ENCODE peak calls at places on chromosomes 6 and 20, in ten cellular contexts. One of them, this sample, is unnamed.

GRCh38 chr6:40183902-40184301 is 249.6 kb upstream of the MOCS1 start:
- DNase-seq in IMR-90: no peak
- DNase-seq in sigmoid colon: no peak
- DNase-seq in osteocyte: peak; percentile 40
- DNase-seq in glutamatergic neuron: no peak
- DNase-seq in psoas muscle: no peak
- DNase-seq in Peyer's patch: no peak
- DNase-seq in AG04450: no peak
- DNase-seq in left ventricle myocardium inferior: no peak
- DNase-seq in activated CD8-positive, alpha-beta T cell treated with anti-CD3 and anti-CD28 coated beads for 36 hours: no peak
- DNase-seq in this sample: no peak

GRCh38 chr20:13029687-13030510 is 21.1 kb downstream of the SPTLC3 start:
- DNase-seq in AG04450: peak; percentile 51
- DNase-seq in left ventricle myocardium inferior: no peak
- DNase-seq in activated CD8-positive, alpha-beta T cell treated with anti-CD3 and anti-CD28 coated beads for 36 hours: peak; percentile 13
- DNase-seq in IMR-90: peak; percentile 84
- DNase-seq in sigmoid colon: no peak
- DNase-seq in glutamatergic neuron: no peak
- DNase-seq in osteocyte: peak; percentile 90
- DNase-seq in psoas muscle: peak; percentile 15
- DNase-seq in Peyer's patch: no peak
- DNase-seq in this sample: no peak

GRCh38 chr20:57388953-57389694 is 2.1 kb upstream of the RBM38 start:
- DNase-seq in left ventricle myocardium inferior: peak; percentile 86
- DNase-seq in glutamatergic neuron: peak; percentile 38
- DNase-seq in activated CD8-positive, alpha-beta T cell treated with anti-CD3 and anti-CD28 coated beads for 36 hours: peak; percentile 74
- DNase-seq in Peyer's patch: peak; percentile 90
- DNase-seq in psoas muscle: peak; percentile 82
- DNase-seq in IMR-90: peak; percentile 15
- DNase-seq in osteocyte: no peak
- DNase-seq in AG04450: no peak
- DNase-seq in sigmoid colon: peak; percentile 92
- DNase-seq in this sample: peak; percentile 60

GRCh38 chr6:8108031-8108660 is 5.8 kb upstream of the EEF1E1 start:
- DNase-seq in IMR-90: peak; percentile 99
- DNase-seq in glutamatergic neuron: no peak
- DNase-seq in osteocyte: no peak
- DNase-seq in psoas muscle: no peak
- DNase-seq in AG04450: peak; percentile 90
- DNase-seq in Peyer's patch: no peak
- DNase-seq in sigmoid colon: no peak
- DNase-seq in activated CD8-positive, alpha-beta T cell treated with anti-CD3 and anti-CD28 coated beads for 36 hours: no peak
- DNase-seq in left ventricle myocardium inferior: no peak
- DNase-seq in this sample: no peak

GRCh38 chr6:43628392-43629103 is 516 bp downstream of the GTPBP2 start:
- DNase-seq in sigmoid colon: peak; percentile 83
- DNase-seq in left ventricle myocardium inferior: peak; percentile 31
- DNase-seq in Peyer's patch: no peak
- DNase-seq in psoas muscle: no peak
- DNase-seq in IMR-90: peak; percentile 34
- DNase-seq in glutamatergic neuron: peak; percentile 46
- DNase-seq in AG04450: no peak
- DNase-seq in activated CD8-positive, alpha-beta T cell treated with anti-CD3 and anti-CD28 coated beads for 36 hours: peak; percentile 74
- DNase-seq in osteocyte: no peak
- DNase-seq in this sample: peak; percentile 33

GRCh38 chr20:6583134-6583738 is 184.2 kb upstream of the BMP2 start:
- DNase-seq in activated CD8-positive, alpha-beta T cell treated with anti-CD3 and anti-CD28 coated beads for 36 hours: no peak
- DNase-seq in Peyer's patch: no peak
- DNase-seq in psoas muscle: peak; percentile 31
- DNase-seq in left ventricle myocardium inferior: peak; percentile 20
- DNase-seq in sigmoid colon: peak; percentile 67
- DNase-seq in AG04450: no peak
- DNase-seq in IMR-90: peak; percentile 55
- DNase-seq in osteocyte: no peak
- DNase-seq in glutamatergic neuron: peak; percentile 38
- DNase-seq in this sample: no peak

GRCh38 chr6:95693108-95693507 is 115.8 kb downstream of the MANEA start:
- DNase-seq in osteocyte: no peak
- DNase-seq in AG04450: no peak
- DNase-seq in psoas muscle: no peak
- DNase-seq in Peyer's patch: no peak
- DNase-seq in left ventricle myocardium inferior: no peak
- DNase-seq in IMR-90: no peak
- DNase-seq in sigmoid colon: no peak
- DNase-seq in glutamatergic neuron: no peak
- DNase-seq in activated CD8-positive, alpha-beta T cell treated with anti-CD3 and anti-CD28 coated beads for 36 hours: no peak
- DNase-seq in this sample: no peak

GRCh38 chr6:26322645-26323482 is 42.1 kb upstream of the BTN3A2 start:
- DNase-seq in left ventricle myocardium inferior: no peak
- DNase-seq in sigmoid colon: no peak
- DNase-seq in Peyer's patch: no peak
- DNase-seq in glutamatergic neuron: no peak
- DNase-seq in psoas muscle: no peak
- DNase-seq in AG04450: no peak
- DNase-seq in IMR-90: peak; percentile 96
- DNase-seq in osteocyte: peak; percentile 87
- DNase-seq in activated CD8-positive, alpha-beta T cell treated with anti-CD3 and anti-CD28 coated beads for 36 hours: peak; percentile 79
- DNase-seq in this sample: no peak

GRCh38 chr20:24657211-24657610 is 187.8 kb downstream of the SYNDIG1 start:
- DNase-seq in psoas muscle: no peak
- DNase-seq in IMR-90: peak; percentile 22
- DNase-seq in left ventricle myocardium inferior: no peak
- DNase-seq in sigmoid colon: no peak
- DNase-seq in Peyer's patch: no peak
- DNase-seq in glutamatergic neuron: no peak
- DNase-seq in AG04450: no peak
- DNase-seq in activated CD8-positive, alpha-beta T cell treated with anti-CD3 and anti-CD28 coated beads for 36 hours: no peak
- DNase-seq in osteocyte: no peak
- DNase-seq in this sample: no peak

GRCh38 chr20:63828545-63828944 is 2.5 kb downstream of the ZBTB46 start:
- DNase-seq in glutamatergic neuron: no peak
- DNase-seq in sigmoid colon: no peak
- DNase-seq in IMR-90: no peak
- DNase-seq in left ventricle myocardium inferior: no peak
- DNase-seq in Peyer's patch: no peak
- DNase-seq in AG04450: no peak
- DNase-seq in osteocyte: no peak
- DNase-seq in psoas muscle: no peak
- DNase-seq in activated CD8-positive, alpha-beta T cell treated with anti-CD3 and anti-CD28 coated beads for 36 hours: no peak
- DNase-seq in this sample: no peak

GRCh38 chr6:90701146-90701781 is 114.4 kb upstream of the MAP3K7 start:
- DNase-seq in sigmoid colon: no peak
- DNase-seq in IMR-90: no peak
- DNase-seq in Peyer's patch: no peak
- DNase-seq in activated CD8-positive, alpha-beta T cell treated with anti-CD3 and anti-CD28 coated beads for 36 hours: peak; percentile 32
- DNase-seq in psoas muscle: no peak
- DNase-seq in AG04450: no peak
- DNase-seq in glutamatergic neuron: no peak
- DNase-seq in left ventricle myocardium inferior: no peak
- DNase-seq in osteocyte: no peak
- DNase-seq in this sample: no peak

GRCh38 chr6:41647061-41647511 is 8.8 kb downstream of the MDFI start:
- DNase-seq in psoas muscle: no peak
- DNase-seq in left ventricle myocardium inferior: no peak
- DNase-seq in AG04450: no peak
- DNase-seq in osteocyte: no peak
- DNase-seq in activated CD8-positive, alpha-beta T cell treated with anti-CD3 and anti-CD28 coated beads for 36 hours: no peak
- DNase-seq in glutamatergic neuron: no peak
- DNase-seq in IMR-90: no peak
- DNase-seq in sigmoid colon: no peak
- DNase-seq in Peyer's patch: no peak
- DNase-seq in this sample: no peak

GRCh38 chr6:85452441-85452881 is 2.6 kb downstream of the NT5E start:
- DNase-seq in glutamatergic neuron: no peak
- DNase-seq in osteocyte: no peak
- DNase-seq in AG04450: peak; percentile 77
- DNase-seq in psoas muscle: no peak
- DNase-seq in activated CD8-positive, alpha-beta T cell treated with anti-CD3 and anti-CD28 coated beads for 36 hours: no peak
- DNase-seq in IMR-90: peak; percentile 93
- DNase-seq in Peyer's patch: no peak
- DNase-seq in left ventricle myocardium inferior: no peak
- DNase-seq in sigmoid colon: no peak
- DNase-seq in this sample: no peak

GRCh38 chr6:137705166-137706064 is 161.6 kb upstream of the TNFAIP3 start:
- DNase-seq in IMR-90: peak; percentile 63
- DNase-seq in glutamatergic neuron: peak; percentile 76
- DNase-seq in left ventricle myocardium inferior: peak; percentile 56
- DNase-seq in activated CD8-positive, alpha-beta T cell treated with anti-CD3 and anti-CD28 coated beads for 36 hours: peak; percentile 85
- DNase-seq in AG04450: no peak
- DNase-seq in sigmoid colon: peak; percentile 74
- DNase-seq in osteocyte: no peak
- DNase-seq in Peyer's patch: peak; percentile 72
- DNase-seq in psoas muscle: peak; percentile 52
- DNase-seq in this sample: peak; percentile 69
- TF ChIP-seq CTCF in IMR-90: peak; percentile 97
- TF ChIP-seq CTCF in glutamatergic neuron: peak; percentile 67
- TF ChIP-seq CTCF in left ventricle myocardium inferior: peak; percentile 86
- TF ChIP-seq CTCF in activated CD8-positive, alpha-beta T cell treated with anti-CD3 and anti-CD28 coated beads for 36 hours: peak; percentile 97
- TF ChIP-seq CTCF in AG04450: peak; percentile 98
- TF ChIP-seq CTCF in sigmoid colon: peak; percentile 80
- TF ChIP-seq CTCF in osteocyte: peak; percentile 86
- TF ChIP-seq CTCF in Peyer's patch: peak; percentile 78
- TF ChIP-seq CTCF in psoas muscle: peak; percentile 80
- TF ChIP-seq CTCF in this sample: peak; percentile 93

GRCh38 chr6:87155272-87155919 is at the start of gene ZNF292:
- DNase-seq in psoas muscle: peak; percentile 96
- DNase-seq in activated CD8-positive, alpha-beta T cell treated with anti-CD3 and anti-CD28 coated beads for 36 hours: peak; percentile 99
- DNase-seq in AG04450: peak; percentile 94
- DNase-seq in left ventricle myocardium inferior: peak; percentile 95
- DNase-seq in IMR-90: peak; percentile 97
- DNase-seq in glutamatergic neuron: peak; percentile 97
- DNase-seq in Peyer's patch: peak; percentile 97
- DNase-seq in sigmoid colon: peak; percentile 98
- DNase-seq in osteocyte: peak; percentile 98
- DNase-seq in this sample: peak; percentile 88
- TF ChIP-seq CTCF in psoas muscle: no peak
- TF ChIP-seq CTCF in activated CD8-positive, alpha-beta T cell treated with anti-CD3 and anti-CD28 coated beads for 36 hours: no peak
- TF ChIP-seq CTCF in AG04450: no peak
- TF ChIP-seq CTCF in left ventricle myocardium inferior: peak; percentile 6
- TF ChIP-seq CTCF in IMR-90: no peak
- TF ChIP-seq CTCF in glutamatergic neuron: no peak
- TF ChIP-seq CTCF in Peyer's patch: no peak
- TF ChIP-seq CTCF in sigmoid colon: no peak
- TF ChIP-seq CTCF in osteocyte: no peak
- TF ChIP-seq CTCF in this sample: no peak

DNA sequence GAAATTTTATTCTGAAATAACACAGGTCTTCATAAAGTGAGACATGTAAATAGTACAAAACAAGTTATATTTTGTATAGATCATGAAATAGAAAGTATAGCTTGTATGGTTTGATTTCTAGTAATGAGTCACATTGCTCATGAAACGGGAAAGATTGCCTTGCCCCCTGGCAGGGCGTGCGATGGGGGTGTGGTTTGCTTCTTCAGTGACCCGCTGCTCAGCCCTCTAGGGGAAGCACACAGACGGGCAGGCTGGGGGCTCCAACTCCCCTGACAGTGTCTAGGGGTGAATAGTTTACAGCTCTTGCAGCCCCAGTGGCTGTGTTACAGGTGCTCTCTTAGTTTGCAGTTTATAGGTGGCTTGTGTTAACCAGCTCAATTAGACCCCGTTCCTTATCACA is 170.5 kb upstream of the RGS17 start:
- DNase-seq in sigmoid colon: no peak
- DNase-seq in AG04450: no peak
- DNase-seq in IMR-90: no peak
- DNase-seq in activated CD8-positive, alpha-beta T cell treated with anti-CD3 and anti-CD28 coated beads for 36 hours: no peak
- DNase-seq in psoas muscle: no peak
- DNase-seq in osteocyte: no peak
- DNase-seq in left ventricle myocardium inferior: no peak
- DNase-seq in glutamatergic neuron: no peak
- DNase-seq in Peyer's patch: no peak
- DNase-seq in this sample: no peak
- TF ChIP-seq CTCF in sigmoid colon: no peak
- TF ChIP-seq CTCF in AG04450: no peak
- TF ChIP-seq CTCF in IMR-90: no peak
- TF ChIP-seq CTCF in activated CD8-positive, alpha-beta T cell treated with anti-CD3 and anti-CD28 coated beads for 36 hours: no peak
- TF ChIP-seq CTCF in psoas muscle: no peak
- TF ChIP-seq CTCF in osteocyte: no peak
- TF ChIP-seq CTCF in left ventricle myocardium inferior: no peak
- TF ChIP-seq CTCF in glutamatergic neuron: no peak
- TF ChIP-seq CTCF in Peyer's patch: no peak
- TF ChIP-seq CTCF in this sample: no peak

GRCh38 chr6:30349411-30350177 is 4.6 kb downstream of the RPP21 start:
- DNase-seq in psoas muscle: no peak
- DNase-seq in IMR-90: no peak
- DNase-seq in left ventricle myocardium inferior: no peak
- DNase-seq in sigmoid colon: no peak
- DNase-seq in glutamatergic neuron: no peak
- DNase-seq in Peyer's patch: no peak
- DNase-seq in osteocyte: no peak
- DNase-seq in AG04450: no peak
- DNase-seq in activated CD8-positive, alpha-beta T cell treated with anti-CD3 and anti-CD28 coated beads for 36 hours: no peak
- DNase-seq in this sample: no peak
- TF ChIP-seq CTCF in psoas muscle: no peak
- TF ChIP-seq CTCF in IMR-90: no peak
- TF ChIP-seq CTCF in left ventricle myocardium inferior: no peak
- TF ChIP-seq CTCF in sigmoid colon: no peak
- TF ChIP-seq CTCF in glutamatergic neuron: no peak
- TF ChIP-seq CTCF in Peyer's patch: no peak
- TF ChIP-seq CTCF in osteocyte: peak; percentile 19
- TF ChIP-seq CTCF in AG04450: no peak
- TF ChIP-seq CTCF in activated CD8-positive, alpha-beta T cell treated with anti-CD3 and anti-CD28 coated beads for 36 hours: peak; percentile 18
- TF ChIP-seq CTCF in this sample: no peak

GRCh38 chr6:20180935-20181334 is 31.3 kb downstream of the MBOAT1 start:
- DNase-seq in sigmoid colon: no peak
- DNase-seq in left ventricle myocardium inferior: no peak
- DNase-seq in IMR-90: no peak
- DNase-seq in AG04450: no peak
- DNase-seq in osteocyte: no peak
- DNase-seq in glutamatergic neuron: no peak
- DNase-seq in Peyer's patch: no peak
- DNase-seq in activated CD8-positive, alpha-beta T cell treated with anti-CD3 and anti-CD28 coated beads for 36 hours: no peak
- DNase-seq in psoas muscle: no peak
- DNase-seq in this sample: no peak

GRCh38 chr6:20178327-20178726 is 33.9 kb downstream of the MBOAT1 start:
- DNase-seq in sigmoid colon: no peak
- DNase-seq in left ventricle myocardium inferior: no peak
- DNase-seq in activated CD8-positive, alpha-beta T cell treated with anti-CD3 and anti-CD28 coated beads for 36 hours: no peak
- DNase-seq in IMR-90: no peak
- DNase-seq in glutamatergic neuron: no peak
- DNase-seq in osteocyte: no peak
- DNase-seq in AG04450: no peak
- DNase-seq in Peyer's patch: no peak
- DNase-seq in psoas muscle: no peak
- DNase-seq in this sample: no peak

GRCh38 chr6:20186981-20187380 is 25.3 kb downstream of the MBOAT1 start:
- DNase-seq in Peyer's patch: no peak
- DNase-seq in psoas muscle: no peak
- DNase-seq in osteocyte: no peak
- DNase-seq in glutamatergic neuron: no peak
- DNase-seq in AG04450: no peak
- DNase-seq in sigmoid colon: no peak
- DNase-seq in left ventricle myocardium inferior: no peak
- DNase-seq in activated CD8-positive, alpha-beta T cell treated with anti-CD3 and anti-CD28 coated beads for 36 hours: no peak
- DNase-seq in IMR-90: no peak
- DNase-seq in this sample: no peak

GRCh38 chr6:20182069-20182468 is 30.2 kb downstream of the MBOAT1 start:
- DNase-seq in activated CD8-positive, alpha-beta T cell treated with anti-CD3 and anti-CD28 coated beads for 36 hours: no peak
- DNase-seq in sigmoid colon: no peak
- DNase-seq in psoas muscle: no peak
- DNase-seq in AG04450: no peak
- DNase-seq in osteocyte: no peak
- DNase-seq in left ventricle myocardium inferior: no peak
- DNase-seq in glutamatergic neuron: no peak
- DNase-seq in IMR-90: no peak
- DNase-seq in Peyer's patch: no peak
- DNase-seq in this sample: no peak

GRCh38 chr6:20182926-20183521 is 29.2 kb downstream of the MBOAT1 start:
- DNase-seq in Peyer's patch: peak; percentile 87
- DNase-seq in left ventricle myocardium inferior: peak; percentile 63
- DNase-seq in IMR-90: peak; percentile 18
- DNase-seq in glutamatergic neuron: no peak
- DNase-seq in osteocyte: no peak
- DNase-seq in activated CD8-positive, alpha-beta T cell treated with anti-CD3 and anti-CD28 coated beads for 36 hours: no peak
- DNase-seq in psoas muscle: peak; percentile 23
- DNase-seq in AG04450: no peak
- DNase-seq in sigmoid colon: peak; percentile 85
- DNase-seq in this sample: no peak
- TF ChIP-seq CTCF in Peyer's patch: peak; percentile 46
- TF ChIP-seq CTCF in left ventricle myocardium inferior: no peak
- TF ChIP-seq CTCF in IMR-90: no peak
- TF ChIP-seq CTCF in glutamatergic neuron: no peak
- TF ChIP-seq CTCF in osteocyte: no peak
- TF ChIP-seq CTCF in activated CD8-positive, alpha-beta T cell treated with anti-CD3 and anti-CD28 coated beads for 36 hours: no peak
- TF ChIP-seq CTCF in psoas muscle: no peak
- TF ChIP-seq CTCF in AG04450: no peak
- TF ChIP-seq CTCF in sigmoid colon: no peak
- TF ChIP-seq CTCF in this sample: no peak

This sample was measured in natural killer cell.